ENCODE peak calls at places on chromosomes 2 and 18, in ten cellular contexts. X, Q, M, B, C, H, R, N, I and D are unnamed samples.

GRCh38 chr2:71715951-71716696 is 262.8 kb downstream of the DYSF start:
- DNase-seq in M (no peak), X (no peak), B (no peak), Q (no peak), C (no peak), N (no peak), I (no peak), H (no peak), R (no peak), D (no peak)

GRCh38 chr2:68412127-68412819 is 47.2 kb downstream of the PLEK start:
- DNase-seq in B (no peak), I (no peak), N (no peak), C (no peak), Q (no peak), M (no peak), H (no peak), R (no peak), X (no peak), D (no peak)

GRCh38 chr2:26068602-26069298 is 34.9 kb downstream of the RAB10 start:
- DNase-seq in X (peak), M (peak), C (no peak), Q (no peak), R (peak), B (peak), N (peak), I (peak), H (peak), D (peak)

GRCh38 chr2:240375024-240375645 is 60.3 kb upstream of the GPC1 start:
- DNase-seq in H (no peak), C (no peak), B (no peak), I (no peak), R (no peak), N (no peak), X (no peak), M (no peak), Q (no peak), D (no peak)

GRCh38 chr2:173146590-173146989 is 70.9 kb downstream of the MAP3K20 start:
- DNase-seq in M (no peak), B (no peak), H (no peak), Q (no peak), I (no peak), R (peak), N (peak), C (no peak), X (no peak), D (no peak)

GRCh38 chr2:197200056-197200455 is 110.5 kb downstream of the ANKRD44 start:
- DNase-seq in B (no peak), H (no peak), R (no peak), N (no peak), C (no peak), M (no peak), I (no peak), Q (no peak), X (no peak), D (no peak)

GRCh38 chr2:204292439-204292838 is 252.8 kb upstream of the PARD3B start:
- DNase-seq in N (no peak), C (no peak), X (no peak), H (no peak), M (no peak), Q (no peak), B (no peak), I (no peak), R (no peak), D (no peak)

GRCh38 chr18:55001625-55002024 is 42.4 kb upstream of the CCDC68 start:
- DNase-seq in X (no peak), H (no peak), I (no peak), Q (no peak), C (no peak), N (no peak), M (peak), R (no peak), B (no peak), D (no peak)

GRCh38 chr18:2847341-2848144 is 737 bp downstream of the EMILIN2 start:
- DNase-seq in B (peak), I (no peak), X (no peak), R (peak), N (no peak), M (peak), H (no peak), Q (no peak), C (no peak), D (no peak)

DNA sequence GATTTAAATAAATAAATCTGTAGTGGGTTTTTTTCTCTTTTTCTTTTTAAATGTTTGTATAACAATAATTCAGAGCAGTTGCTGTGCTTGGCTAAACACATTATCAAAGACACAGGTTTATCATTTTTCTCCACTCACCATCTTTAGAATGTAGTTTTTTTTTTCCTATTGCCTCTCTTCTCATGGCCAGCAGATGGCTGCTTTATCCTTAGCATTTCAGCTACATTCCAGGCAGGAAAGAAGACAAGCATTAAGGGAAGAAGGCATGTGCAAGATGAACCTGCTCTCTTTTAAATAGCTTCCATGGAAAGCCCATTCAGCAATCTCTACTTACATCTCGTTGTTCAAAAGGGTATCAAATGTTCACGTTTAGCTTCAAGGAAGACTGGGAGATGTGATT is 42.6 kb downstream of the ARHGAP15 start:
- DNase-seq in B (no peak), M (peak), H (no peak), C (no peak), Q (no peak), R (peak), X (no peak), I (peak), N (peak), D (no peak)
- TF ChIP-seq CTCF in B (peak), M (peak), H (peak), C (no peak), Q (peak), R (peak), X (peak), I (no peak), N (peak), D (no peak)

GRCh38 chr2:33681333-33681732 is 82.2 kb upstream of the FAM98A start:
- DNase-seq in M (peak), B (no peak), C (no peak), Q (no peak), R (peak), X (no peak), H (no peak), N (peak), I (no peak), D (no peak)
- TF ChIP-seq CTCF in M (peak), B (peak), C (no peak), Q (peak), R (no peak), X (no peak), H (no peak), N (peak), I (peak), D (no peak)

DNA sequence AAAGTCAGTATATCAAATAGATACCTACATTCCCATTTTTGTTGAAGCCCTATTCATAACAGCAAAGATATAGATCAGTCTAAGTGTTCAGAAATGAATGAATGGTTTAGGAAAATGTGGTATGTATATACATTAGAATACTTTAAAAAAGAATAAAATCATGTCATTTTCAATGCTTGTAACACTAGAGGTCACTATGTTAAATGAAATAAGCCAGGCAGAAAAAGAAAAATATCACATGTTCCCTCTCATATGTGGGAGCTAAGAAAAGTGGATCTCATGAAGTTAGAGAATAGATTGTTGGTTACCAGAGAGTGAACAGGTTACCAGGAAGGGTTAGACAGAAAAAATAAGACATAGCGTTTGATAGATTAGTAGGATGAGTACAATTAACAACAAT is 1111.0 kb upstream of the SLC39A10 start:
- DNase-seq in C (no peak), B (no peak), Q (no peak), R (peak), M (peak), X (no peak), N (no peak), I (peak), H (peak), D (no peak)
- TF ChIP-seq CTCF in C (no peak), B (no peak), Q (no peak), R (no peak), M (peak), X (no peak), N (peak), I (peak), H (peak), D (no peak)

GRCh38 chr2:101402637-101403036 is 15.3 kb upstream of the CREG2 start:
- DNase-seq in M (no peak), B (no peak), Q (no peak), C (no peak), H (no peak), X (no peak), R (no peak), I (no peak), N (no peak), D (no peak)

GRCh38 chr2:101401316-101401660 is 14.0 kb upstream of the CREG2 start:
- DNase-seq in I (no peak), B (no peak), X (no peak), M (no peak), R (no peak), Q (no peak), N (no peak), C (no peak), H (no peak), D (no peak)

GRCh38 chr2:101403745-101404144 is 16.4 kb upstream of the CREG2 start:
- DNase-seq in H (no peak), R (no peak), Q (no peak), M (no peak), X (no peak), C (no peak), I (no peak), B (no peak), N (no peak), D (no peak)

GRCh38 chr2:101400516-101401315 is 13.4 kb upstream of the CREG2 start:
- DNase-seq in X (no peak), Q (no peak), M (no peak), N (no peak), B (no peak), I (no peak), C (no peak), R (no peak), H (no peak), D (no peak)

GRCh38 chr2:101401906-101402305 is 14.6 kb upstream of the CREG2 start:
- DNase-seq in M (peak), C (no peak), X (no peak), N (no peak), H (no peak), B (no peak), R (no peak), Q (no peak), I (no peak), D (no peak)
- TF ChIP-seq CTCF in M (peak), C (no peak), X (no peak), N (no peak), H (peak), B (peak), R (no peak), Q (peak), I (no peak), D (no peak)

DNA sequence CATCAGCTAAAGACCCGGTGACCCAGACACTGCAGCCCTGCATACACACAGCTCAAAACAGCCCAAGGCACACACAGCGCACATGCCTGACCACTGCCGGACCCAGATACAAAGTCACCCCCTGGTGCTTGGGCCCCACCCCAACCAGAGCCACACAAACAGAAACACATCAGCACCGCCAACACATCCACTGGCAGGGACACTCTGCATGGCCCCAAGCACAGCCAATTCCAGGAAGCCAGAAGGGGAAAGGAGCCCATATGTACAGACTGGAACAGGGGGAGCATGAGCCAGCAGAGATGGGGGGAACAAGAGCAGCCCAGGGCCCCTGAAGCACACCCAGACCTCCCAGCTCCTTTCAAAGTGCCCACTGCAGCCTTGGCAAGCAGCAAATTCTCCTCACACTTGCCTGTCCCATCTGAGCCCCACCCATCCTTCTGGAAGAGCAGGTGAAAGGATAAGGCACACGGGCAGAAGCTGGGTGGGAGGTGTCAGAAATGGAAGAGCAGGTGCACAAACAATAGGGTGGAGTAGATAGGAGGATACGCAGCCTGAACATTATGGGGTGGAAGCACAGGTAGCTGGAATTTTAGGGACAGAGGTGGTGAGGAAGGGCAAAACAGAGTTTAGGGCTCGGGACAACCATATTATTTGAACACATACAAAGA is 69.3 kb downstream of the TNS1 start:
- DNase-seq in B (no peak), R (peak), Q (no peak), M (no peak), N (no peak), C (no peak), I (no peak), H (no peak), X (no peak), D (no peak)
- TF ChIP-seq CTCF in B (no peak), R (no peak), Q (no peak), M (no peak), N (no peak), C (no peak), I (no peak), H (no peak), X (no peak), D (no peak)